ENCODE peak calls at places on chromosomes 6 and 20, in seven cellular contexts. B is H1, D is Panc1, X is GM12878, N is transverse colon, I is HCT116, U is spleen. M is an unnamed sample. For H3K9me3, the result is how much of the 10 kb centered on the place peaks cover.

GRCh38 chr6:71139249-71139648 is 149.4 kb upstream of the OGFRL1 start:
- DNase-seq in N (no peak), D (no peak), B (no peak), U (no peak), X (no peak), I (no peak), M (no peak)

GRCh38 chr20:2742934-2743559 is 50.5 kb downstream of the EBF4 start:
- DNase-seq in U (peak), B (peak), I (peak), X (no peak), D (no peak), N (peak), M (no peak)

GRCh38 chr20:52175840-52176239 is 15.7 kb downstream of the ZFP64 start:
- DNase-seq in N (no peak), B (no peak), U (no peak), I (no peak), D (no peak), X (no peak), M (no peak)

GRCh38 chr20:50717974-50718761 is 13.2 kb upstream of the PARD6B start:
- DNase-seq in I (no peak), N (no peak), X (no peak), B (no peak), U (no peak), D (no peak), M (no peak)

GRCh38 chr20:32465092-32465900 is 107.2 kb downstream of the ASXL1 start:
- DNase-seq in D (no peak), B (no peak), X (no peak), U (peak), I (no peak), N (peak), M (no peak)

GRCh38 chr6:26187981-26188635 is 100.9 kb downstream of the HFE start:
- DNase-seq in B (no peak), I (peak), U (no peak), X (no peak), D (no peak), N (peak), M (no peak)

GRCh38 chr20:50464026-50464724 is 46.0 kb upstream of the PTPN1 start:
- DNase-seq in I (no peak), D (peak), U (peak), N (peak), X (no peak), B (peak), M (no peak)

GRCh38 chr20:51541189-51542032 is 1.1 kb downstream of the NFATC2 start:
- DNase-seq in I (no peak), U (peak), X (no peak), D (no peak), B (no peak), N (peak), M (no peak)

GRCh38 chr6:169420912-169421543 is 167.4 kb upstream of the THBS2 start:
- DNase-seq in D (no peak), B (no peak), N (peak), X (no peak), I (peak), U (no peak), M (no peak)

GRCh38 chr6:133286765-133287164 is 45.6 kb downstream of the EYA4 start:
- DNase-seq in U (no peak), B (no peak), I (no peak), D (no peak), X (no peak), N (no peak), M (peak)

GRCh38 chr6:161038229-161039003 is 46.8 kb downstream of the MAP3K4 start:
- DNase-seq in X (peak), U (no peak), D (peak), I (peak), N (peak), B (no peak), M (no peak)

GRCh38 chr6:29981211-29981812 is 39.0 kb downstream of the HLA-A start:
- DNase-seq in U (no peak), I (no peak), D (no peak), B (no peak), X (no peak), N (peak), M (no peak)

GRCh38 chr6:135188718-135189117 is 7.6 kb downstream of the MYB start:
- DNase-seq in U (no peak), B (no peak), D (no peak), N (no peak), I (no peak), X (no peak), M (no peak)

GRCh38 chr6:170039156-170040114 is 251.4 kb downstream of the DLL1 start:
- DNase-seq in B (no peak), X (no peak), D (no peak), I (no peak), N (no peak), U (peak), M (no peak)

GRCh38 chr20:25623225-25623735 is 534 bp downstream of the NANP start:
- DNase-seq in U (peak), I (peak), N (peak), X (peak), D (no peak), B (peak), M (no peak)

GRCh38 chr6:6915219-6915618 is 192.5 kb upstream of the RREB1 start:
- DNase-seq in U (no peak), X (no peak), B (no peak), N (no peak), I (no peak), D (no peak), M (no peak)

GRCh38 chr20:47397652-47398301 is 41.3 kb upstream of the ZMYND8 start:
- DNase-seq in D (no peak), X (no peak), U (no peak), I (no peak), B (no peak), N (no peak), M (no peak)

GRCh38 chr6:128415387-128415786 is 105.0 kb downstream of the PTPRK start:
- DNase-seq in B (no peak), D (no peak), X (no peak), I (no peak), U (no peak), N (no peak), M (no peak)

GRCh38 chr6:64691069-64691468 is 1016.0 kb downstream of the EYS start:
- DNase-seq in B (no peak), D (no peak), N (no peak), I (no peak), U (no peak), X (no peak), M (no peak)

GRCh38 chr6:34146801-34147592 is 1.1 kb upstream of the GRM4 start:
- DNase-seq in N (no peak), B (peak), D (no peak), U (peak), I (no peak), X (no peak), M (no peak)

GRCh38 chr20:36525620-36526365 is 15.5 kb upstream of the MYL9 start:
- DNase-seq in B (no peak), I (no peak), X (no peak), N (no peak), D (no peak), U (no peak), M (no peak)

GRCh38 chr6:111918825-111919224 is 45.6 kb upstream of the FYN start:
- DNase-seq in X (no peak), U (no peak), B (no peak), D (no peak), I (no peak), N (no peak), M (no peak)

GRCh38 chr6:150517175-150517574 is 82.5 kb upstream of the PLEKHG1 start:
- DNase-seq in D (no peak), X (no peak), N (no peak), B (no peak), I (no peak), U (no peak), M (no peak)

GRCh38 chr6:27650620-27651370 is 177.9 kb upstream of the ZNF184 start:
- DNase-seq in N (no peak), B (peak), U (no peak), X (no peak), D (peak), I (peak), M (no peak)

GRCh38 chr6:139765825-139766285 is 391.4 kb upstream of the CITED2 start:
- DNase-seq in U (no peak), I (peak), X (no peak), B (no peak), N (no peak), D (peak), M (no peak)

GRCh38 chr6:118621799-118622470 is 29.5 kb downstream of the CEP85L start:
- DNase-seq in B (no peak), X (no peak), I (no peak), D (no peak), U (no peak), N (no peak), M (no peak)

GRCh38 chr20:21378259-21378658 is 19.1 kb downstream of the NKX2-4 start:
- DNase-seq in I (no peak), D (no peak), B (no peak), X (no peak), N (no peak), U (no peak), M (no peak)
- TF ChIP-seq POLR2AphosphoS5 in I (no peak), D (no peak), B (no peak), X (no peak), N (no peak), U (no peak), M (no peak)

GRCh38 chr6:39997101-39997635 is 62.9 kb upstream of the MOCS1 start:
- DNase-seq in X (no peak), D (no peak), B (no peak), N (no peak), U (no peak), I (no peak), M (no peak)
- H3K9me3 ChIP-seq in X (under half), D (under half), B (under half), N (under half), U (under half), I (under half), M (under half)

GRCh38 chr20:62792182-62792939 is 3.9 kb upstream of the MRGBP start:
- DNase-seq in X (no peak), B (no peak), U (no peak), N (no peak), I (no peak), D (no peak), M (no peak)

GRCh38 chr20:62792940-62793756 is 3.1 kb upstream of the MRGBP start:
- DNase-seq in N (no peak), U (peak), B (no peak), D (no peak), X (no peak), I (no peak), M (no peak)

GRCh38 chr20:62795023-62795761 is 1.1 kb upstream of the MRGBP start:
- DNase-seq in D (peak), N (peak), X (no peak), I (no peak), B (peak), U (peak), M (no peak)

GRCh38 chr20:62793757-62794006 is 2.6 kb upstream of the MRGBP start:
- DNase-seq in D (no peak), I (no peak), U (no peak), N (no peak), X (no peak), B (no peak), M (no peak)

GRCh38 chr20:62794007-62794724 is 2.1 kb upstream of the MRGBP start:
- DNase-seq in D (peak), X (peak), N (peak), I (peak), U (peak), B (peak), M (no peak)
- TF ChIP-seq POLR2AphosphoS5 in D (peak), X (peak), N (peak), I (peak), U (peak), B (no peak), M (peak)

GRCh38 chr20:56174416-56174815 is 74.1 kb upstream of the MC3R start:
- DNase-seq in B (no peak), X (no peak), I (no peak), N (no peak), U (no peak), D (no peak), M (no peak)
- H3K9me3 ChIP-seq in B (under half), X (under half), I (under half), N (under half), U (under half), D (under half), M (under half)

M was measured in SK-N-MC.